ENCODE peak calls at places on chromosomes 1 and 21, in four cellular contexts. One of them, this sample, is unnamed. For H3K4me1, the result is how much of the 10 kb centered on the place peaks cover.

GRCh38 chr1:176996455-176997090 is 167.9 kb downstream of the ASTN1 start:
- DNase-seq in uterus: peak
- DNase-seq in kidney: no peak
- DNase-seq in body of pancreas: peak
- DNase-seq in this sample: no peak

GRCh38 chr1:66283583-66284041 is 250.3 kb upstream of the SGIP1 start:
- DNase-seq in body of pancreas: no peak
- DNase-seq in uterus: no peak
- DNase-seq in kidney: no peak
- DNase-seq in this sample: no peak

GRCh38 chr1:155834296-155834926 is 22.6 kb downstream of the GON4L start:
- DNase-seq in kidney: no peak
- DNase-seq in body of pancreas: no peak
- DNase-seq in uterus: no peak
- DNase-seq in this sample: peak

GRCh38 chr21:30146558-30147282 is 19.9 kb downstream of the CLDN17 start:
- DNase-seq in body of pancreas: no peak
- DNase-seq in kidney: no peak
- DNase-seq in uterus: no peak
- DNase-seq in this sample: no peak

GRCh38 chr1:59976194-59977074 is 49.9 kb upstream of the CYP2J2 start:
- DNase-seq in kidney: peak
- DNase-seq in body of pancreas: peak
- DNase-seq in uterus: peak
- DNase-seq in this sample: peak

GRCh38 chr1:66374561-66375111 is 159.3 kb upstream of the SGIP1 start:
- DNase-seq in uterus: no peak
- DNase-seq in body of pancreas: no peak
- DNase-seq in kidney: no peak
- DNase-seq in this sample: no peak

GRCh38 chr1:156629825-156630449 is 10.7 kb downstream of the HAPLN2 start:
- DNase-seq in kidney: no peak
- DNase-seq in body of pancreas: no peak
- DNase-seq in uterus: no peak
- DNase-seq in this sample: no peak

GRCh38 chr1:110259770-110260169 is 49.7 kb downstream of the KCNC4 start:
- DNase-seq in body of pancreas: no peak
- DNase-seq in uterus: no peak
- DNase-seq in kidney: no peak
- DNase-seq in this sample: no peak

GRCh38 chr1:9657521-9658032 is 6.0 kb downstream of the PIK3CD start:
- DNase-seq in body of pancreas: no peak
- DNase-seq in uterus: no peak
- DNase-seq in kidney: no peak
- DNase-seq in this sample: no peak

GRCh38 chr1:31038360-31038759 is 27.2 kb downstream of the PUM1 start:
- DNase-seq in kidney: no peak
- DNase-seq in uterus: no peak
- DNase-seq in body of pancreas: no peak
- DNase-seq in this sample: no peak

GRCh38 chr1:189654906-189655305 is 822.8 kb downstream of the BRINP3 start:
- DNase-seq in uterus: no peak
- DNase-seq in kidney: no peak
- DNase-seq in body of pancreas: no peak
- DNase-seq in this sample: no peak

GRCh38 chr21:36483095-36483494 is 3.2 kb upstream of the CLDN14 start:
- DNase-seq in uterus: no peak
- DNase-seq in body of pancreas: no peak
- DNase-seq in kidney: no peak
- DNase-seq in this sample: no peak

GRCh38 chr1:214846971-214847810 is 235.3 kb upstream of the KCNK2 start:
- DNase-seq in body of pancreas: no peak
- DNase-seq in uterus: no peak
- DNase-seq in kidney: no peak
- DNase-seq in this sample: no peak

GRCh38 chr1:3872546-3872945 is 15.3 kb downstream of the DFFB start:
- DNase-seq in uterus: no peak
- DNase-seq in kidney: no peak
- DNase-seq in body of pancreas: no peak
- DNase-seq in this sample: no peak

GRCh38 chr1:150968491-150968890 is 6.1 kb downstream of the CERS2 start:
- DNase-seq in kidney: no peak
- DNase-seq in body of pancreas: no peak
- DNase-seq in uterus: no peak
- DNase-seq in this sample: no peak

GRCh38 chr1:210072891-210073509 is 135.0 kb downstream of the SYT14 start:
- DNase-seq in kidney: no peak
- DNase-seq in body of pancreas: no peak
- DNase-seq in uterus: no peak
- DNase-seq in this sample: no peak

GRCh38 chr1:86703696-86704455 is 500 bp upstream of the SH3GLB1 start:
- DNase-seq in kidney: no peak
- DNase-seq in body of pancreas: no peak
- DNase-seq in uterus: no peak
- DNase-seq in this sample: no peak

GRCh38 chr1:31013187-31013864 is 52.2 kb downstream of the PUM1 start:
- DNase-seq in body of pancreas: no peak
- DNase-seq in uterus: no peak
- DNase-seq in kidney: no peak
- DNase-seq in this sample: no peak

GRCh38 chr1:162627662-162628296 is 4.5 kb upstream of the DDR2 start:
- DNase-seq in body of pancreas: no peak
- DNase-seq in uterus: no peak
- DNase-seq in kidney: no peak
- DNase-seq in this sample: no peak

GRCh38 chr1:45521413-45522323 is at the start of gene PRDX1:
- DNase-seq in uterus: peak
- DNase-seq in kidney: peak
- DNase-seq in body of pancreas: peak
- DNase-seq in this sample: peak

GRCh38 chr1:44802306-44803061 is 2.3 kb downstream of the PLK3 start:
- DNase-seq in body of pancreas: no peak
- DNase-seq in uterus: peak
- DNase-seq in kidney: peak
- DNase-seq in this sample: no peak

GRCh38 chr1:2412773-2413494 is 570 bp upstream of the PEX10 start:
- DNase-seq in uterus: peak
- DNase-seq in body of pancreas: peak
- DNase-seq in kidney: no peak
- DNase-seq in this sample: no peak

GRCh38 chr1:74731399-74732052 is 1.3 kb downstream of the CRYZ start:
- DNase-seq in uterus: no peak
- DNase-seq in body of pancreas: peak
- DNase-seq in kidney: no peak
- DNase-seq in this sample: no peak

GRCh38 chr1:64519921-64520320 is 50.0 kb downstream of the CACHD1 start:
- DNase-seq in uterus: no peak
- DNase-seq in body of pancreas: peak
- DNase-seq in kidney: no peak
- DNase-seq in this sample: no peak

GRCh38 chr1:48228156-48228555 is 5.6 kb downstream of the SLC5A9 start:
- DNase-seq in body of pancreas: no peak
- DNase-seq in uterus: no peak
- DNase-seq in kidney: no peak
- DNase-seq in this sample: no peak

GRCh38 chr1:1517973-1518620 is 6.1 kb downstream of the ATAD3A start:
- DNase-seq in uterus: no peak
- DNase-seq in body of pancreas: no peak
- DNase-seq in kidney: no peak
- DNase-seq in this sample: no peak

GRCh38 chr21:37668462-37669239 is 247.6 kb downstream of the KCNJ6 start:
- DNase-seq in body of pancreas: no peak
- DNase-seq in uterus: no peak
- DNase-seq in kidney: no peak
- DNase-seq in this sample: no peak

GRCh38 chr1:94961994-94962744 is 35.3 kb upstream of the CNN3 start:
- DNase-seq in kidney: no peak
- DNase-seq in body of pancreas: no peak
- DNase-seq in uterus: no peak
- DNase-seq in this sample: no peak
- H3K4me3 ChIP-seq in kidney: peak
- H3K4me3 ChIP-seq in body of pancreas: no peak
- H3K4me3 ChIP-seq in uterus: peak
- H3K4me3 ChIP-seq in this sample: peak

GRCh38 chr1:36763771-36764170 is 270.5 kb downstream of the GRIK3 start:
- DNase-seq in uterus: no peak
- DNase-seq in kidney: no peak
- DNase-seq in body of pancreas: no peak
- DNase-seq in this sample: no peak
- H3K27ac ChIP-seq in uterus: no peak
- H3K27ac ChIP-seq in kidney: no peak
- H3K27ac ChIP-seq in body of pancreas: no peak
- H3K27ac ChIP-seq in this sample: no peak

GRCh38 chr1:6270432-6270831 is 9.5 kb upstream of the GPR153 start:
- DNase-seq in body of pancreas: no peak
- DNase-seq in kidney: no peak
- DNase-seq in uterus: no peak
- DNase-seq in this sample: no peak
- H3K4me1 ChIP-seq in body of pancreas: under half
- H3K4me1 ChIP-seq in kidney: under half
- H3K4me1 ChIP-seq in uterus: under half
- H3K4me1 ChIP-seq in this sample: under half

DNA sequence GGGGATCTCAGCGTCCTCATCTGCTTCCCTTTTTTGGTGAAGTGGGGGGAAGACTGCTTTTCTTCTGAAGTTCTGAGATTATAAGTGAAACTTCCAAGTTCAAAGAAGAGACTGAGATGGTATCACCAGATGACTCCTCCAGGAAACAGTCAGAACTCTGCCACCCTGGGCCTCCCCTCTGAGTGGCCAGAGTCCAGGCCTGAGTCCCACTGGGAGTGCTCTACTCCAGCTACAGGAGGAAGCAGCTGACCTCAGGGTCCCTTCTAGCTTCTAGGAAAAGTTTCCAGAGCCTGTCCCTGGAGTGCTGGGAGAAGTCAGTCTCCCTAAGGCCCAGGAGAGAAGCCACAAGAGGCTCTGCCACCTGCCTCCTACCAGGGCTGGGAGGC is 104.7 kb downstream of the CASZ1 start:
- DNase-seq in body of pancreas: no peak
- DNase-seq in kidney: no peak
- DNase-seq in uterus: no peak
- DNase-seq in this sample: no peak
- H3K4me3 ChIP-seq in body of pancreas: no peak
- H3K4me3 ChIP-seq in kidney: no peak
- H3K4me3 ChIP-seq in uterus: no peak
- H3K4me3 ChIP-seq in this sample: no peak

GRCh38 chr1:27772581-27772931 is 463 bp upstream of the STX12 start:
- DNase-seq in body of pancreas: no peak
- DNase-seq in uterus: no peak
- DNase-seq in kidney: no peak
- DNase-seq in this sample: no peak
- H3K27ac ChIP-seq in body of pancreas: peak
- H3K27ac ChIP-seq in uterus: peak
- H3K27ac ChIP-seq in kidney: peak
- H3K27ac ChIP-seq in this sample: peak

DNA sequence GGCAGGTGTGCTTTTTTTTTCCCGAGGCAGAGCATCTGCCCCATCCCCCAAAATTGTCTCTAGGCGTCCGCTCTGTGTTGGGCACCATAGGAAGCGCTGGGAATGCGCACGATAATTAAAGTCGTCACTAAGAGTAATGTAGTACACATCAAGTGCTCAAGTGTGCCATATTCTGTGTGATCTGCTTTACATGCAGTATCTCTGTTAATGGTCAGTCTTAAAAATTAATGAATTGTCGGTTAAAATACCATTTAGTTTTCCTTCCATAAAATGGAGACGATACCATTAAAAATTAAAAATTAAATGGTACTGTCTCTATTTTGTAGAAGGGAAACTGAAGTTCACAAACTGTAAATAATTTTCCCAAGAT is 544 bp upstream of the CCT8 start:
- DNase-seq in body of pancreas: no peak
- DNase-seq in uterus: no peak
- DNase-seq in kidney: no peak
- DNase-seq in this sample: no peak
- H3K4me1 ChIP-seq in body of pancreas: under half
- H3K4me1 ChIP-seq in uterus: under half
- H3K4me1 ChIP-seq in kidney: under half
- H3K4me1 ChIP-seq in this sample: under half

This sample was measured in right atrium auricular region.